ENCODE peak calls at places on chromosomes 4 and X, in six cellular contexts. T is upper lobe of left lung, V is right lobe of liver, G is HCT116, B is tibial nerve, X is body of pancreas. U is an unnamed sample.
A peak's percentile ranks its signal among the peaks of the same experiment; 100 is the strongest.

GRCh38 chr4:102139132-102139573 is 206.1 kb downstream of the SLC39A8 start:
- DNase-seq in T (no peak), V (no peak), G (peak; percentile 23), B (no peak), X (no peak), U (no peak)

GRCh38 chr4:114598191-114599121 is at the start of gene UGT8:
- DNase-seq in T (peak; percentile 88), V (no peak), G (peak; percentile 35), B (peak; percentile 16), X (peak; percentile 85), U (peak; percentile 90)

GRCh38 chrX:41276661-41277506 is 57.1 kb upstream of the DDX3X start:
- DNase-seq in T (no peak), V (no peak), G (no peak), B (no peak), X (no peak), U (no peak)

GRCh38 chrX:118022803-118023202 is 93.8 kb downstream of the KLHL13 start:
- DNase-seq in T (no peak), V (no peak), G (no peak), B (no peak), X (no peak), U (no peak)

GRCh38 chr4:99186029-99186428 is 33.0 kb downstream of the ADH6 start:
- DNase-seq in T (no peak), V (no peak), G (no peak), B (no peak), X (no peak), U (no peak)

GRCh38 chr4:56666279-56666678 is 14.8 kb downstream of the HOPX start:
- DNase-seq in T (no peak), V (no peak), G (no peak), B (no peak), X (no peak), U (no peak)

GRCh38 chr4:74623041-74623440 is 171.3 kb downstream of the BTC start:
- DNase-seq in T (no peak), V (no peak), G (peak; percentile 82), B (no peak), X (no peak), U (peak; percentile 16)

GRCh38 chr4:82139287-82139686 is 234.5 kb downstream of the HNRNPD start:
- DNase-seq in T (no peak), V (no peak), G (no peak), B (no peak), X (no peak), U (no peak)

GRCh38 chrX:49247916-49248811 is 12.9 kb downstream of the CCDC22 start:
- DNase-seq in T (no peak), V (no peak), G (no peak), B (no peak), X (no peak), U (no peak)

GRCh38 chr4:156889616-156890594 is 81.7 kb downstream of the PDGFC start:
- DNase-seq in T (no peak), V (peak; percentile 54), G (no peak), B (peak; percentile 14), X (no peak), U (no peak)

GRCh38 chrX:17552251-17552650 is 177.3 kb downstream of the NHS start:
- DNase-seq in T (no peak), V (no peak), G (no peak), B (no peak), X (no peak), U (no peak)

GRCh38 chr4:138512766-138513165 is 270.6 kb upstream of the SLC7A11 start:
- DNase-seq in T (no peak), V (no peak), G (no peak), B (no peak), X (no peak), U (no peak)

GRCh38 chr4:132063829-132064228 is 1085.3 kb upstream of the PCDH10 start:
- DNase-seq in T (no peak), V (no peak), G (no peak), B (no peak), X (no peak), U (no peak)

GRCh38 chr4:174697164-174697563 is 131.9 kb downstream of the GLRA3 start:
- DNase-seq in T (no peak), V (no peak), G (no peak), B (no peak), X (no peak), U (no peak)

GRCh38 chrX:131783555-131784338 is 239.4 kb upstream of the STK26 start:
- DNase-seq in T (no peak), V (no peak), G (no peak), B (no peak), X (no peak), U (peak; percentile 83)

GRCh38 chr4:142940614-142941013 is 94.5 kb upstream of the INPP4B start:
- DNase-seq in T (no peak), V (no peak), G (no peak), B (no peak), X (peak; percentile 58), U (no peak)

GRCh38 chr4:88225216-88226107 is 58.9 kb downstream of the PPM1K start:
- DNase-seq in T (no peak), V (no peak), G (no peak), B (no peak), X (no peak), U (no peak)

GRCh38 chrX:46762963-46763362 is 4.0 kb upstream of the SLC9A7 start:
- DNase-seq in T (no peak), V (no peak), G (no peak), B (no peak), X (no peak), U (no peak)

GRCh38 chrX:74343970-74344622 is 40.1 kb downstream of the ZCCHC13 start:
- DNase-seq in T (no peak), V (no peak), G (peak; percentile 77), B (no peak), X (peak; percentile 42), U (peak; percentile 63)

GRCh38 chrX:74104356-74105065 is 199.5 kb upstream of the ZCCHC13 start:
- DNase-seq in T (no peak), V (no peak), G (peak; percentile 4), B (no peak), X (no peak), U (no peak)

GRCh38 chr4:116223059-116223732 is 862.2 kb downstream of the TRAM1L1 start:
- DNase-seq in T (no peak), V (no peak), G (no peak), B (no peak), X (no peak), U (no peak)

GRCh38 chrX:107683124-107683895 is 55.0 kb downstream of the PRPS1 start:
- DNase-seq in T (no peak), V (no peak), G (no peak), B (no peak), X (peak; percentile 28), U (peak; percentile 16)
- H3K4me1 ChIP-seq in T (peaks cover 59% of the 10 kb centered on the region), V (peaks cover 12% of the 10 kb centered on the region), G (peaks cover 5% of the 10 kb centered on the region), B (peaks cover 11% of the 10 kb centered on the region), X (peaks cover 53% of the 10 kb centered on the region), U (peaks cover 6% of the 10 kb centered on the region)

DNA sequence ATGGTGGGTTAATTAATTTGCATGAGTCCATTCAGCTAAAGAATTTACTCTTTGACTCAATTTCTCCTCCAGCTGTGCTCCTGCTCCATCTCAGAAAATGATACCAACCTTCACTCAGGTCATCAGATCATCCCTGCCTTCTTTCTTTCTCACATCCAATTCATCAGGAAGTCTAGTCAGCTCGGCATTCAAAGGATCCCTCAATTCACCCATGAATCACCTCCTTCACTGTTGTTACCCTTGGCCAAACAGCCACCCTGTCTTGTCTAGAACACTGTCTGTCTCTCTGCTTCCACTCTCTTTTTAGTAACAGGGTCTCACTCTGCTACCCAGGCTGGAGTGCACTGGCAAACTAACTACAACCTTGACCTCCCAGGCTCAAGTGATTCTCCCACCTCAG is 337.4 kb upstream of the SFRP2 start:
- DNase-seq in T (no peak), V (no peak), G (no peak), B (no peak), X (no peak), U (no peak)
- H3K27ac ChIP-seq in T (no peak overlapping the region), V (no peak overlapping the region), G (no peak overlapping the region), B (no peak overlapping the region), X (no peak overlapping the region), U (no peak overlapping the region)

GRCh38 chrX:19990519-19991349 is at the start of gene BCLAF3:
- DNase-seq in T (peak; percentile 98), V (peak; percentile 92), G (peak; percentile 64), B (peak; percentile 79), X (peak; percentile 89), U (peak; percentile 92)
- TF ChIP-seq POLR2A in T (no peak), V (no peak), G (no peak), B (peak; percentile 25), X (peak; percentile 12), U (no peak)

GRCh38 chr4:7068883-7069282 is 1.0 kb upstream of the GRPEL1 start:
- DNase-seq in T (peak; percentile 82), V (no peak), G (no peak), B (no peak), X (no peak), U (no peak)
- H3K4me1 ChIP-seq in T (peaks cover 34% of the 10 kb centered on the region), V (peaks cover 20% of the 10 kb centered on the region), G (peaks cover 11% of the 10 kb centered on the region), B (peaks cover 13% of the 10 kb centered on the region), X (peaks cover 24% of the 10 kb centered on the region), U (peaks cover 24% of the 10 kb centered on the region)

DNA sequence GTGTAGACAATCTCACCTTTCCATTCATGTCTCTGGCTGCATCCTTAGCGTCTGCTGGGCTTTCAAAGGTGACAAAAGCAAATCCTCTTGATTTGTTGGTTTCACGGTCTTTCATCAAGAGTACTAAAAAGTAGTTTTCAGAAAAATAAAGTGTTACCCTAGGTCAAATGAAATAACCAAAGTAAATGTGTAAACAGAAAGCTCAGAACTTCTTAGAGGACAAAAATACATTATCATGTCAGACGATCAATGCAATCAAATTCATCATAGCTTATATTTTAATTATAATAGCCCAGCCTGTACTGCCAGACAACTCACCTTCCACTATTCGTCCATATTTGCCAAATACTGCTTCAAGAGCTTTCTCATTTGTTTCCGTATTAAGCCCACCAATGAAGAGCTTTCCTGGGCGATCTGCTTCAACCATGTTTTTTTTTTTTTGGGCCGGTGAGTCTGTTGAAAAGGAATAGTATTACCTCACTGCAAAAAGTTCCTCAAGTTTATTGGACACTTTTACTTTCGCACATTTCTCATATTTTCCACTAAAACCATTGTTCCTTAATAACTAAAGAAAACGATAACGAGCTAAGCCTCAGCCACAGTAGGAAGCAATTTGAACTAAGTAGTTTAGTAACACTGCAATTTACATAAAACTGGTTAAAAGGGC is 1.4 kb downstream of the RBMX start:
- DNase-seq in T (no peak), V (no peak), G (no peak), B (no peak), X (no peak), U (no peak)
- H3K27ac ChIP-seq in T (peak overlapping the region; percentile 95), V (peak overlapping the region; percentile 87), G (peak overlapping the region; percentile 70), B (peak overlapping the region; percentile 99), X (peak overlapping the region; percentile 91), U (peak overlapping the region; percentile 95)

GRCh38 chr4:52545099-52546069 is 113.7 kb downstream of the USP46 start:
- DNase-seq in T (no peak), V (peak; percentile 71), G (peak; percentile 52), B (peak; percentile 58), X (peak; percentile 85), U (peak; percentile 79)
- TF ChIP-seq POLR2A in T (no peak), V (no peak), G (no peak), B (no peak), X (no peak), U (no peak)